ENCODE peak calls at places on chromosome 20, in seven cellular contexts. E is sigmoid colon, M is A549, H is body of pancreas, R is breast epithelium, Q is IMR-90, O is vagina. K is an unnamed sample.

GRCh38 chr20:35604444-35604750 is 11.2 kb upstream of the SPAG4 start:
- DNase-seq in O (no peak), R (peak), E (peak), Q (no peak), M (no peak), H (peak), K (no peak)

GRCh38 chr20:57224641-57225138 is 41.8 kb downstream of the BMP7 start:
- DNase-seq in O (no peak), H (no peak), M (no peak), R (no peak), E (no peak), Q (no peak), K (no peak)

GRCh38 chr20:2108987-2109386 is 7.4 kb downstream of the STK35 start:
- DNase-seq in Q (peak), O (no peak), H (no peak), R (no peak), E (no peak), M (peak), K (peak)

GRCh38 chr20:23350855-23351838 is 556 bp downstream of the NXT1 start:
- DNase-seq in O (no peak), H (peak), Q (peak), E (peak), M (peak), R (no peak), K (peak)

GRCh38 chr20:57167971-57168693 is 98.3 kb downstream of the BMP7 start:
- DNase-seq in E (peak), R (no peak), M (no peak), H (no peak), Q (no peak), O (no peak), K (no peak)

GRCh38 chr20:64104667-64105451 is 2.5 kb downstream of the NPBWR2 start:
- DNase-seq in R (no peak), Q (no peak), H (peak), O (no peak), M (no peak), E (peak), K (peak)

GRCh38 chr20:25325073-25325472 is 65.6 kb downstream of the ABHD12 start:
- DNase-seq in M (no peak), O (no peak), Q (no peak), E (no peak), H (no peak), R (no peak), K (no peak)

GRCh38 chr20:34654207-34654744 is 22.6 kb downstream of the PIGU start:
- DNase-seq in O (no peak), E (no peak), Q (no peak), R (no peak), M (no peak), H (peak), K (no peak)

DNA sequence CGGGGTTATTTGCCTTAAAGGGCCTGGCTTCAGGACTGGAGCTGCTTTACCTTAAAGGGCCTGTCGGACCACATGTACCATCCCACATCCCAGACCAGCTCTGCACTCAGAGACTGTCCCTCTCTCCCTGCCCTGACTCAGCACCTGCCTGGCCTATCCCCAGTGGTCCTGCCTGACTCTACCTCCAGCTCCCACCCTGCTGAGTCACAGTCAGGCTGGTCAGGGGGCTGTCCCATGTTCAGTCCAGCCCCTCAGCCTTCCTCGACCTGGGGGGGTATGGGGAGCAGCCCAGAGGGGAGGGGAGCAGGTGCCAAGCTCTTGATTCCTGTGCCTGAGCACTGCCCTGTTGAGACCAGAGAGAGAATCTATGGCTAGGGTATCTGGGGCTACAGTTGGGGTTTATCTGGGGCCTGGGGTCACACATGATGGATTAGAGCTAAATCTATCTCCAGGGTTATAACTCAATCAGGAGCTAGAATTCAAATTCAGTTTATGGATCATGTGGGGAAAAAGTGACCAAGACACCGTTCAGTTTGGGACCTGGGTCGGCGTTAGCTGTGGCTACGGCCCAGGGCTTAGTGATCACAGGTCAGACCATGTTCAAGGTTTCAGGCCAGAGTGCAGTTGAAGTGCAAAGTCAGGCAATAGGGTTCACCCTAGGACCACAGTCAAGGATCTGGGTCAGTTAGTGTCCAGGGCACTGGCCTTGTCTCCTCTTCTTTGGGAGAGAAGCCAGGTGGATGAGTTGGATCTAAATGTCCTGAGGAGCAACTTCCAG is 9.4 kb upstream of the TRIB3 start:
- DNase-seq in O (no peak), M (no peak), E (no peak), Q (no peak), H (no peak), R (no peak), K (no peak)
- TF ChIP-seq POLR2A in O (no peak), M (no peak), E (no peak), Q (no peak), H (no peak), R (no peak), K (no peak)

GRCh38 chr20:40154514-40154913 is 534.5 kb downstream of the MAFB start:
- DNase-seq in H (no peak), Q (no peak), M (no peak), E (no peak), O (no peak), R (no peak), K (no peak)

GRCh38 chr20:40156600-40157307 is 532.3 kb downstream of the MAFB start:
- DNase-seq in H (no peak), Q (no peak), O (no peak), E (no peak), M (no peak), R (no peak), K (no peak)

GRCh38 chr20:40160151-40160550 is 528.9 kb downstream of the MAFB start:
- DNase-seq in O (no peak), E (peak), Q (peak), M (peak), R (no peak), H (peak), K (peak)
- TF ChIP-seq CTCF in O (peak), E (peak), Q (peak), M (peak), R (peak), H (peak), K (peak)

GRCh38 chr20:19935842-19936241 is 81.3 kb upstream of the NAA20 start:
- DNase-seq in O (no peak), M (no peak), R (peak), E (no peak), Q (no peak), H (peak), K (no peak)

GRCh38 chr20:19938421-19938787 is 78.8 kb upstream of the NAA20 start:
- DNase-seq in H (no peak), Q (no peak), M (no peak), E (no peak), R (no peak), O (no peak), K (no peak)

GRCh38 chr20:19936801-19937583 is 80.2 kb upstream of the NAA20 start:
- DNase-seq in Q (no peak), E (no peak), O (no peak), R (no peak), H (no peak), M (no peak), K (peak)

GRCh38 chr20:19934792-19935491 is 82.2 kb upstream of the NAA20 start:
- DNase-seq in Q (no peak), O (no peak), E (peak), H (peak), R (peak), M (peak), K (peak)

DNA sequence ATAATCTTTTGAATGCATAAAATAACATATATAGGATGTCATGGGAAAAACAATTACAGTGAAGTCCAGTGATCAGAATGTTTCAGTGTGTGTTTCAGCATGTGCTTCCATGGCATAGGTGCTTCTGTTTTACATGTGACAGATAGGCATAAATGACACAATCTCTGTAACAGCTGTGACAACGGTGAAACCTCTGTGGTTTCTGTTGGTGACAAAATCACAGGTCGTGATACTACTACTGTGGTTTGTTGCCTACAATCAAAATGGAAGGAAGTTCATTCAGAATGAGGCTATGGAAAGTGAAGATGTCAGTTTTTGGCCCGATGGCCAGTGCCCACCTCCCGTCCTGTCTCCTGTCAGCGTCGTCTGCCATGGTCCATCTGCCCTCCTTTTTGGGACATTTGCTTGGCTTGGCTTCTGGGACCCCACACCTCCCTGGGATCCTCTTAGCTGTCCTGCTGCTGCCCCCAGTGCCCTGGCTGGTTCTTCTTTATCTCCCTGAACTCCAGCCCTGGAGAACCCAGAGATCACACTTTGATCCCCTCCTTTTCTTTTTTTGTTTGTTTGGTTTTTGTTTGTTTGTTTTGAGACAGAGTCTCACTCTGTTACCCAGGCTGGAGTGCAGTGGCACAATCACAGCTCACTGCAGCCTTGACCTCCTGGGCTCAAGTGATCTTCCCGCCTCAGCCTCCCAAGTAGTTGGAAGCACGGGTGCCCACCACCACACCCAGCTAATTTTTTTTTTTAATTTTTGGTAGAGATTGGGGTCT is 79.3 kb upstream of the NAA20 start:
- DNase-seq in E (no peak), O (no peak), M (no peak), R (no peak), Q (no peak), H (no peak), K (no peak)
- TF ChIP-seq POLR2A in E (no peak), O (no peak), M (no peak), R (no peak), Q (no peak), H (no peak), K (no peak)

DNA sequence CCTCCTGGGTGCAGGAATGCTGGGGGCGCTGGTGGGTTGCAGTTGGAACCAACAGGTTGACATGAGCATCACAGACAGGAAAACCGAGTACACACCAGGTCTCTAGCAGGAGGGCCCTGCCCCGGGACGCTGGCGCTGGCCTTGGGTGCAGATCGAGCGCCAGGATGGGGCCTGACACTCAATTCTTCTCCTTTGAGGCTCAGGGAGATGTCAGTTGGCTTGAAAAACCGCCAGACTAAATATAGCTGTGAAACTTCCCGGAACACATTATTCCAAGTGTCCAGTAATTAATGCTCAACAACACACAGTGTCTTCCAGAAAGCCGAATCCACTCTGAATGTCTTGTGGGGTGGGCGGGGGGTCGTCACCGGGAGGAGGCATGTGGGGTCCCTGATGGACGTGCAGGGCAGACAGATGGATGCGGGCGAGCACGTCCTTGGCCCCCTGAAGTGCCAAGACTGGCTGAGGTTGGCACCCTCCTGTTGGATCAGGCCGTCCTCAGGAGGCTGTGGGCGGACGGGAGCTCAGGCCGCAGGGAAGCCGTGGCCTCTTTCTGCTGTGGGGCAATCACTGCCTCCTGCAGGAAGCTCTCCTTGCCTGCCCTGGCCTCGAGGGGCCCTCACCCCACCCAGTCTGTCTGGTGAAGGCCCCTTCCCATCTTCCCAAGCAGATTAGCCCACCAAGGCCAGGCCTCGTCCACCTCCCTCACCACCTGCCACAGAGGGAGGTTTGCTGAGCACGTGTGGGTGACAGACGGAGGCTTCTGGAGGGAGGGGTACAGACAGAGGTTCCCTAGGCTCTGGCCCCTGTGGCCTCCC is 19.4 kb upstream of the GATA5 start:
- DNase-seq in O (no peak), M (no peak), H (no peak), E (no peak), Q (no peak), R (no peak), K (peak)
- TF ChIP-seq CTCF in O (no peak), M (no peak), H (no peak), E (no peak), Q (no peak), R (no peak), K (no peak)

DNA sequence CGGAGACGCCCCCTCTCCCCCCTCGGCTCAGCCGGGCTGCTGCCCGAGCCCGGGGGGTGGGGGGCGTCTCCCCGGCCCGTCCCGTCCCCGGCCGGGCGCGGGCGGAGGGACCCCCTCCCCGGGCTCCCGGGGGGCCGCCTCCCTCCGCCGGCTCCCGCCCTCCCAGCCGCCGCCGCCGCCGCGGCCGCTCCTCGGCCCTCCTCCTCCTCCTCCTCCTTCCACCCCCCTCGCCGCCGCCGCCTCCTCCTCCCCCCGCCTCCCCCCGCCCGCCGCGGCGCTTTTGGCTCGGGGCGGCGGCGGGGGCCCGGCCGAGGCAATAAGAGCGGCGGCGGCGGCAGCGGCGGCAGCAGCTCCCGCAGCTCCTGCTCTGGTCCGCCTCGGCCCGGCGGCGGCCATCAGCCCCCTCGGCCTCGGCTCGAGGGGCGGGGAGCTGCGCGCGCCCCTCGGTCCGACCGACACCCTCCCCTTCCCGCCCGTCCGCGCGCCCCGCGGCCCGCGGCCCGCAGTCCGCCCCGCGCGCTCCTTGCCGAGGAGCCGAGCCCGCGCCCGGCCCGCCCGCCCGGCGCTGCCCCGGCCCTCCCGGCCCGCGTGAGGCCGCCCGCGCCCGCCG is 38.7 kb downstream of the GNAS start:
- DNase-seq in H (peak), E (peak), O (peak), Q (peak), R (peak), M (peak), K (peak)
- TF ChIP-seq POLR2A in H (peak), E (no peak), O (no peak), Q (peak), R (no peak), M (peak), K (peak)

GRCh38 chr20:8786383-8786782 is 282.5 kb upstream of the PLCB4 start:
- DNase-seq in H (no peak), O (no peak), M (no peak), R (no peak), E (no peak), Q (no peak), K (no peak)
- TF ChIP-seq CTCF in H (no peak), O (no peak), M (no peak), R (no peak), E (no peak), Q (no peak), K (no peak)

GRCh38 chr20:41248371-41249024 is 69.0 kb downstream of the ZHX3 start:
- DNase-seq in E (no peak), O (no peak), M (no peak), H (no peak), R (no peak), Q (no peak), K (no peak)
- TF ChIP-seq POLR2A in E (no peak), O (no peak), M (no peak), H (no peak), R (no peak), Q (no peak), K (no peak)